ENCODE peak calls at places on chromosomes 12 and 14, in four cellular contexts. W is GOT3; A is HuH-7; V is stimulated activated CD4-positive, alpha-beta T cell treated with anti-CD3 and anti-CD28 coated beads, Interleukin-15, amount 100 ng/mL, for 1 hour. X is an unnamed sample.

GRCh38 chr12:69130064-69130463 is 109.3 kb upstream of the CPSF6 start:
- DNase-seq in V (no peak), W (no peak), A (no peak), X (no peak)

GRCh38 chr12:89225808-89226368 is 126.4 kb downstream of the DUSP6 start:
- DNase-seq in W (no peak), A (no peak), V (no peak), X (peak; percentile 62)

GRCh38 chr12:12267801-12268200 is 957 bp upstream of the LRP6 start:
- DNase-seq in W (no peak), V (no peak), A (peak; percentile 36), X (no peak)

GRCh38 chr12:8913702-8914032 is 642 bp upstream of the PHC1 start:
- DNase-seq in W (no peak), V (no peak), A (no peak), X (no peak)

GRCh38 chr12:79706676-79707075 is 15.9 kb upstream of the PAWR start:
- DNase-seq in V (no peak), W (no peak), A (no peak), X (no peak)

GRCh38 chr12:92139634-92140555 is 5.8 kb downstream of the BTG1 start:
- DNase-seq in A (no peak), W (no peak), V (no peak), X (no peak)

GRCh38 chr14:66070542-66071319 is 415.4 kb upstream of the CCDC196 start:
- DNase-seq in A (peak; percentile 63), W (no peak), V (peak; percentile 42), X (peak; percentile 62)

GRCh38 chr12:59911516-59911915 is 315.7 kb downstream of the SLC16A7 start:
- DNase-seq in A (no peak), W (no peak), V (no peak), X (no peak)

GRCh38 chr12:121167951-121168350 is 35.3 kb downstream of the P2RX7 start:
- DNase-seq in V (no peak), A (no peak), W (no peak), X (no peak)

GRCh38 chr12:52144512-52145227 is 47.1 kb downstream of the KRT80 start:
- DNase-seq in V (no peak), A (no peak), W (no peak), X (no peak)

GRCh38 chr14:69354383-69355154 is 43.5 kb downstream of the ERH start:
- DNase-seq in A (no peak), W (no peak), V (peak; percentile 23), X (peak; percentile 44)

GRCh38 chr14:73049428-73049827 is 8.9 kb upstream of the RBM25 start:
- DNase-seq in A (no peak), V (no peak), W (no peak), X (no peak)

GRCh38 chr12:103561174-103561573 is 25.9 kb upstream of the STAB2 start:
- DNase-seq in W (no peak), V (no peak), A (no peak), X (no peak)

GRCh38 chr12:42326466-42327226 is 679 bp downstream of the PPHLN1 start:
- DNase-seq in A (no peak), W (no peak), V (no peak), X (no peak)

GRCh38 chr12:116366824-116367223 is 89.3 kb upstream of the MED13L start:
- DNase-seq in W (no peak), A (no peak), V (no peak), X (no peak)

GRCh38 chr14:56325251-56325839 is 207.1 kb downstream of the PELI2 start:
- DNase-seq in A (no peak), V (no peak), W (no peak), X (no peak)

GRCh38 chr12:12088761-12089160 is 18.0 kb downstream of the BCL2L14 start:
- DNase-seq in W (no peak), A (no peak), V (no peak), X (no peak)

GRCh38 chr12:112252184-112252583 is 126.8 kb downstream of the TRAFD1 start:
- DNase-seq in A (no peak), W (no peak), V (no peak), X (peak; percentile 61)

GRCh38 chr14:74800780-74801179 is 37.7 kb downstream of the YLPM1 start:
- DNase-seq in W (no peak), V (no peak), A (no peak), X (no peak)

GRCh38 chr14:101916816-101917412 is 47.5 kb upstream of the DYNC1H1 start:
- DNase-seq in W (no peak), A (no peak), V (no peak), X (no peak)

GRCh38 chr12:105783983-105784947 is 354.5 kb downstream of the NUAK1 start:
- DNase-seq in V (no peak), W (no peak), A (no peak), X (no peak)

GRCh38 chr12:10339441-10339840 is 31.8 kb downstream of the KLRD1 start:
- DNase-seq in W (no peak), A (no peak), V (no peak), X (no peak)

GRCh38 chr12:39873065-39873464 is 232.8 kb downstream of the SLC2A13 start:
- DNase-seq in V (no peak), A (no peak), W (no peak), X (no peak)

GRCh38 chr12:68428724-68429580 is 96.8 kb upstream of the MDM1 start:
- DNase-seq in W (no peak), A (no peak), V (no peak), X (no peak)

GRCh38 chr12:53750812-53751335 is 905 bp downstream of the CISTR start:
- DNase-seq in W (no peak), V (no peak), A (no peak), X (no peak)

GRCh38 chr12:57210461-57210860 is 6.1 kb upstream of the NXPH4 start:
- DNase-seq in A (no peak), W (no peak), V (no peak), X (no peak)